ENCODE peak calls at places on chromosomes 16 and 17, in nine cellular contexts. C is AG10803, A is PC-9, M is IMR-90, U is thoracic aorta, D is WERI-Rb-1, R is A549, G is PC-3, T is GM12865. W is an unnamed sample.
A peak's percentile ranks its signal among the peaks of the same experiment; 100 is the strongest.

GRCh38 chr17:34675143-34675542 is 95.8 kb downstream of the TMEM132E start:
- DNase-seq in C (no peak), A (no peak), M (no peak), U (no peak), D (no peak), R (no peak), G (no peak), T (no peak), W (no peak)

GRCh38 chr17:80773243-80773991 is 218.2 kb upstream of the CHMP6 start:
- DNase-seq in C (peak; percentile 29), A (no peak), M (peak; percentile 80), U (peak; percentile 47), D (peak; percentile 61), R (no peak), G (no peak), T (no peak), W (no peak)

GRCh38 chr17:28371245-28372202 is at the start of gene SARM1:
- DNase-seq in C (peak; percentile 69), A (no peak), M (peak; percentile 85), U (peak; percentile 66), D (peak; percentile 98), R (peak; percentile 94), G (no peak), T (peak; percentile 94), W (peak; percentile 59)

GRCh38 chr17:6755731-6756184 is at the start of gene XAF1:
- DNase-seq in C (peak; percentile 63), A (peak; percentile 32), M (peak; percentile 33), U (no peak), D (no peak), R (no peak), G (no peak), T (peak; percentile 81), W (peak; percentile 21)

GRCh38 chr16:72989203-72989991 is 58.5 kb downstream of the ZFHX3 start:
- DNase-seq in C (peak; percentile 88), A (peak; percentile 55), M (peak; percentile 93), U (no peak), D (no peak), R (no peak), G (peak; percentile 94), T (no peak), W (peak; percentile 43)

GRCh38 chr17:65055280-65055707 is 1.2 kb downstream of the GNA13 start:
- DNase-seq in C (no peak), A (no peak), M (no peak), U (no peak), D (no peak), R (no peak), G (no peak), T (no peak), W (no peak)

GRCh38 chr17:73191443-73192218 is 1.2 kb upstream of the COG1 start:
- DNase-seq in C (peak; percentile 67), A (peak; percentile 49), M (peak; percentile 69), U (no peak), D (peak; percentile 84), R (peak; percentile 86), G (peak; percentile 91), T (peak; percentile 86), W (peak; percentile 68)

GRCh38 chr16:28935924-28936783 is 4.4 kb downstream of the CD19 start:
- DNase-seq in C (peak; percentile 60), A (peak; percentile 96), M (peak; percentile 42), U (peak; percentile 40), D (peak; percentile 39), R (peak; percentile 81), G (peak; percentile 29), T (peak; percentile 92), W (peak; percentile 45)

GRCh38 chr17:63986842-63987615 is 11.1 kb upstream of the PRR29 start:
- DNase-seq in C (no peak), A (no peak), M (no peak), U (no peak), D (no peak), R (no peak), G (no peak), T (no peak), W (no peak)

GRCh38 chr17:63984651-63985386 is 12.1 kb upstream of the SCN4A start:
- DNase-seq in C (peak; percentile 94), A (peak; percentile 55), M (peak; percentile 91), U (peak; percentile 33), D (no peak), R (peak; percentile 41), G (peak; percentile 87), T (peak; percentile 57), W (peak; percentile 38)

GRCh38 chr17:63984206-63984605 is 11.5 kb upstream of the SCN4A start:
- DNase-seq in C (peak; percentile 85), A (no peak), M (peak; percentile 38), U (no peak), D (no peak), R (no peak), G (no peak), T (no peak), W (no peak)

GRCh38 chr17:63983326-63983725 is 10.6 kb upstream of the SCN4A start:
- DNase-seq in C (no peak), A (no peak), M (no peak), U (no peak), D (no peak), R (no peak), G (no peak), T (no peak), W (no peak)

GRCh38 chr17:63985387-63986140 is 12.6 kb upstream of the PRR29 start:
- DNase-seq in C (no peak), A (no peak), M (no peak), U (no peak), D (no peak), R (no peak), G (no peak), T (no peak), W (no peak)
- TF ChIP-seq CTCF in C (no peak), A (no peak), M (no peak), U (no peak), D (peak; percentile 53), R (no peak), G (peak; percentile 27), T (peak; percentile 8), W (no peak)

DNA sequence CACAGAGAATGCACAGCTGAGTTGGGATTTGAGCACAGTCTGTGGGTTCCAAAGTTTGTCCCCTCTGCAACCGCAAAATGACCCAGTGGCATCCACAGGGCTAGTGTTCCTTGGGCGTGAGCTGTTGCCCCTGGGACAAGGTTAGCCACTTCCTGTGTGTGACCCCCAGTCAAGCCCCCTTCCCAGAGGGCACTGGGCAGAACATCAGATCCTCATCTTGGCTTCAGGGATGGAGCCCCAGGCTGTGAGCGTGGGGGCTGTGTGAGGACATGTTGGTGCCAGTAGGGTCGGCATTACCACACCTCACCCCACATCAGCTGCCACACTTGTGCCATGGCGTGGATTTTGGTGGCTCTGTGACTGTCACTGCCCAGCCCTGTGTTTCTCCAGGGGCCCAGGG is 55.3 kb downstream of the USP22 start:
- DNase-seq in C (no peak), A (no peak), M (no peak), U (no peak), D (no peak), R (no peak), G (no peak), T (no peak), W (no peak)
- TF ChIP-seq CTCF in C (no peak), A (no peak), M (no peak), U (no peak), D (no peak), R (no peak), G (no peak), T (no peak), W (no peak)

DNA sequence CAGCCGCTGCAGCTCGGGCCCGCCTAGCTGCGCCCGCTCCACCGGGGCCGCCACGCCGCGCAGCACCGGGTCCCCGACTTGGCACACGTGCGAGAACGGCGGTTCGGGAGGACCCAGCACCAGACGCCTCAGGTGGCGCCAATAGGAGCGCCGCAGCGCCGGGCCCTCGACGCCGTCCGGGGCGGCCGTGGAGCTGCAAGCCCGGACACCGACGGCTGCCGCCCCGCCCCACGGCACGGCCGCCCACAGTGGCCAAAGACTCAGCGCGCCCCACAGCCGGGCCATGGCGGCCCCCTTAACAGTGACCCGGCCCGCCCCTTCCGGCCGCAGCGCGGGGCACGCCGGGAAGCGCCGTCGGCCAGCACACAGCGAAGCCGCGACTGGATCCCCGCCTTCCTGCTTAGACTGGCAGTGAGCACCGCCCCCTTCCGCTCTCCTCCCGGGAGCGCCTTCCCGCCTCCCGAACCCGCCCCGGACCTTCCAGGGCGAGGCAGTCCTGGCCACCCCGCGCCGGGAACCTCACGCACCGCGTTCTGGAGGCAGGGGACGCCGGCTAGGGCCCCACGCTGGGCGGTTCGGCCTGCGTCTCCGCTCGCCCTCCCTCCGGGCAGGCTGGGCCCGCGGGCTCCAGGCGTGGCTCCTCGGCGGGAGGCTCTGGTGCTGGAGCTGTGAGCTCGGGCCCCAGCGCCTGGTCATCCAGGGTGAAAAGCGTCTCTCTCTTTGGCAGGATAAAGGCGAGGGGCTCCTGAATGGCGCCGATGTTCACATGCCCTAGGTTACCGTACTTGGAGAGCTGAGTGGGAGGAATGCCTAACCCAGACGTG is at the start of gene PDF:
- DNase-seq in C (peak; percentile 91), A (peak; percentile 94), M (peak; percentile 90), U (peak; percentile 78), D (peak; percentile 96), R (peak; percentile 93), G (peak; percentile 90), T (peak; percentile 93), W (peak; percentile 96)
- TF ChIP-seq CTCF in C (no peak), A (no peak), M (no peak), U (no peak), D (no peak), R (no peak), G (no peak), T (no peak), W (no peak)

GRCh38 chr17:58308985-58309917 is 19.3 kb downstream of the TSPOAP1 start:
- DNase-seq in C (no peak), A (no peak), M (no peak), U (no peak), D (no peak), R (no peak), G (no peak), T (no peak), W (no peak)

GRCh38 chr17:58307468-58308172 is 21.0 kb downstream of the TSPOAP1 start:
- DNase-seq in C (no peak), A (no peak), M (no peak), U (no peak), D (no peak), R (no peak), G (no peak), T (no peak), W (no peak)

GRCh38 chr17:58309918-58310259 is 18.7 kb downstream of the TSPOAP1 start:
- DNase-seq in C (no peak), A (no peak), M (no peak), U (no peak), D (no peak), R (no peak), G (no peak), T (no peak), W (no peak)

GRCh38 chr17:58306131-58306951 is 22.3 kb downstream of the TSPOAP1 start:
- DNase-seq in C (no peak), A (no peak), M (no peak), U (no peak), D (no peak), R (no peak), G (no peak), T (no peak), W (no peak)

DNA sequence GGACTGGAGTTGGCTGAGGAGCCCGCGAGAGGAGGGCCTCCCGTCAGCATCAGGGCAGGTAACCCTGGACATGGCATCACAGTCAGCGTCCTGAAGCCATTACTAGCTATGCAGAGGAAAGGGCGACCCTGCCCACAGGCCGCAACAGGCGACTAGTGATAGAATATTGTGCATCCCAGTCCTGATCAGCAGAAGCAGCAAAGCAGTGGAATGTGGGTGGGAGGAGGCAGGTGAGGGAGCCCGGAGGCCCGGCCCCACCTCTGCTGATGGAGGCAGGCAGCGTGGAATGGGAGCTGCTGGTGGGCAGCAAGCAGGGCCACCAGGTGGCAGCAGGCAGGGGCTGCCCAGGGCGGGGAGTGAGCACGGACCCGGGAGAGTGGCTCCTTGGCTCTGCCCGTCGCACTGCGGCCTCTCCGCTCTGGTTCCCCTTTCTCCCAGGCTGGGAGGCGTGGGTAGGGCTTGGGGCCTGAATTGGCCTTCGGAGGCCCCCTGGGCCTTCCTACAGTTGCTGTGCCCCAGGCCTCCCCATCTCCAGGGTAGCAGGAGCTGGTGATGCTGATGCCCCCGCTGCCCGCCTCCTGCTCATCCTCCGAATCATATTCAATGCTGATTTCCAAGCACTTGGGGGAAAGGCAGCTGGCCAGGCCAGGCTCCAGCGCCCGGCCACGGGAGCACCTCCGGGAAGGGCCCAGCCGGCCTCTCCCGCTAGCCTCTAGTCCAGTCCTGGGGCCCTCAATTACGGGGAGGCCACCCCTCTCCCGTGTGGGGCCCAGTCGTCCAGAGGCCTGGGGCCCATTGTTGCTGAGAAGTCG is 20.2 kb downstream of the TSPOAP1 start:
- DNase-seq in C (no peak), A (no peak), M (no peak), U (no peak), D (peak; percentile 61), R (peak; percentile 35), G (no peak), T (no peak), W (peak; percentile 21)
- TF ChIP-seq CTCF in C (peak; percentile 28), A (peak; percentile 43), M (peak; percentile 20), U (no peak), D (peak; percentile 85), R (peak; percentile 39), G (peak; percentile 50), T (no peak), W (peak; percentile 23)